ENCODE peak calls at places on chromosome 17, in ten cellular contexts. E is pancreas, D is heart right ventricle, O is psoas muscle, T is lung, N is PC-9, W is uterus, Y is fibroblast of pulmonary artery, R is cardiac fibroblast, B is esophagus squamous epithelium. I is an unnamed sample.

GRCh38 chr17:34725008-34725407 is 145.6 kb downstream of the TMEM132E start:
- DNase-seq in E (no peak), D (no peak), O (no peak), T (no peak), N (no peak), W (no peak), Y (no peak), R (no peak), B (no peak), I (no peak)

GRCh38 chr17:8225813-8226535 is 15.6 kb upstream of the AURKB start:
- DNase-seq in E (peak; percentile 83), D (peak; percentile 51), O (no peak), T (peak; percentile 54), N (no peak), W (peak; percentile 61), Y (peak; percentile 76), R (peak; percentile 79), B (no peak), I (no peak)

GRCh38 chr17:80987941-80988461 is 3.6 kb upstream of the CHMP6 start:
- DNase-seq in E (no peak), D (no peak), O (peak; percentile 79), T (no peak), N (no peak), W (no peak), Y (no peak), R (no peak), B (no peak), I (no peak)

GRCh38 chr17:30271102-30271501 is 20.6 kb downstream of the BLMH start:
- DNase-seq in E (no peak), D (no peak), O (no peak), T (no peak), N (no peak), W (no peak), Y (peak; percentile 23), R (no peak), B (no peak), I (no peak)

GRCh38 chr17:48045270-48046001 is 2.7 kb upstream of the NFE2L1 start:
- DNase-seq in E (peak; percentile 48), D (no peak), O (peak; percentile 76), T (no peak), N (no peak), W (no peak), Y (peak; percentile 17), R (no peak), B (no peak), I (no peak)

GRCh38 chr17:72397223-72397667 is 276.4 kb downstream of the SOX9 start:
- DNase-seq in E (peak; percentile 27), D (no peak), O (no peak), T (no peak), N (no peak), W (no peak), Y (no peak), R (no peak), B (no peak), I (no peak)

GRCh38 chr17:15741624-15742023 is 9.5 kb downstream of the TBC1D26 start:
- DNase-seq in E (no peak), D (no peak), O (no peak), T (no peak), N (no peak), W (no peak), Y (no peak), R (no peak), B (no peak), I (no peak)

GRCh38 chr17:4935650-4936049 is 3.6 kb downstream of the GP1BA start:
- DNase-seq in E (no peak), D (no peak), O (peak; percentile 15), T (no peak), N (no peak), W (no peak), Y (no peak), R (no peak), B (no peak), I (no peak)

DNA sequence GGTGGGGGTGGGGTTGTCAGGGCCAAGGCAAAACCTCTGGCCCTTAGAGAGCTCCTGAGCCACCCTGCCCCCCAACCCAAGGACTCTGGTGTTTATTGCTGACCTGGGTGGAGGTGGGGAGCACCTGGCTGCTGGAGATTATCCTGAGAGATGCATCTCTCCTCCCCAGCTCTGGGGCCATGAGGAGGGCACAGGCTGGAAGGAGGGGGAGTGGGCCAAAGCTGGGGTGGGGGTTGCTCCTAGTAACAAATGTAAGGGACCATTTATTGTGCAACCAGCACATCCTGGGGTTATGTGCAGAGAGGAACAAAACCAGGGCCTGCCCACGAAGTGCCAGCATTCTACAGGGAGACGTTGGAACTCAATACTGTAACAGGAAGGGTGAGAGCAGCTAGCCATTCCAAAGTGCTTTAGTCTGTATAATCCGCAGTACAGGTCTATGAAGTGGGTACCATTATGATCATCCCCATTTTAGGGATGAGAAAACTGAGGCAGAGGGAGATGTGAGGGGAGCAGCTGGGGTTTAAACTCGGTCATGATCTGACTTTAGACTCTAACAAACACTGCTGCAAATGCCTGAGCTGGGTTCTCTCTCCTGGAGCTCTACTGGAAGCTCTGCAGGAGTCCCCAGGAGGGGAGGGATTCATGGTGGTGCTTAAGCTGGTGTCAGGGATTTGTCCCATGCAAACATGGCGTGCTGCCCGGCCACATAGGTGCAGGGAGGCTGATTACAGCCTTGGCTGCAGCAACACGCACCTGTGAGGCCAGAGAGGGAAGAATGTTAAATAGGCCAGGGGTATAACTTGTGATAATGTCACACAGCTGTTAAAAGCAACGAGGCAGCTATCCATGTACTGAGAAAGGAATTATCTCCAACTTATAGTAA is 1.3 kb upstream of the RHBDF2 start:
- DNase-seq in E (no peak), D (no peak), O (no peak), T (no peak), N (no peak), W (no peak), Y (no peak), R (no peak), B (no peak), I (no peak)
- H3K4me3 ChIP-seq in E (no peak overlapping the region), D (no peak overlapping the region), O (no peak overlapping the region), T (no peak overlapping the region), N (no peak overlapping the region), W (no peak overlapping the region), Y (no peak overlapping the region), R (no peak overlapping the region), B (no peak overlapping the region), I (no peak overlapping the region)

DNA sequence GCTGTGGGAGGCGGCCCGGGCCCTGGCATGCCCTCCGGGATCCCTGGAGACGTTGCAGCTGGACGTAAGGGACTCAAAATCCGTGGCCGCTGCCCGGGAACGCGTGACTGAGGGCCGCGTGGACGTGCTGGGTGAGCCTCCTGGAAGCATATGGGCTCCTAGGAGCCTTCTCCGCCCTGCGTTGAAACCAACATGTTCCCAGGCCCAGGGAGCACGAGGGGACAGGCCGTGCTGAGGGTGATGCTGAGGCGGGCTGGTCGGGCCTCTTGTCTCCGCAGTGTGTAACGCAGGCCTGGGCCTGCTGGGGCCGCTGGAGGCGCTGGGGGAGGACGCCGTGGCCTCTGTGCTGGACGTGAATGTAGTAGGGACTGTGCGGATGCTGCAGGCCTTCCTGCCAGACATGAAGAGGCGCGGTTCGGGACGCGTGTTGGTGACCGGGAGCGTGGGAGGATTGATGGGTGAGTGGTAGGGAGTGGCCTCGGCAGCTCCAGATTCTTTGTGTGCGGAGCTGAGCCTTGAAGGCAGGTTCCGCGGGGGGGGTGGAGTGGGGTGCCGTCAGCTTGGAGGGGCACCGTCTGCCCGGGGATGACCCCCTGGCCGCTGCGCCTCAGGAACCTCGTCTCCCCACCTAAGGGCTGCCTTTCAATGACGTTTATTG is 567 bp downstream of the HSD17B1 start:
- DNase-seq in E (no peak), D (no peak), O (peak; percentile 58), T (no peak), N (no peak), W (no peak), Y (peak; percentile 50), R (peak; percentile 65), B (no peak), I (no peak)
- TF ChIP-seq CTCF in E (no peak), D (no peak), O (no peak), T (no peak), N (no peak), W (no peak), Y (no peak), R (peak; percentile 46), B (peak; percentile 28), I (no peak)

GRCh38 chr17:17304521-17304985 is 1.4 kb downstream of the NT5M start:
- DNase-seq in E (no peak), D (no peak), O (no peak), T (no peak), N (no peak), W (no peak), Y (no peak), R (no peak), B (no peak), I (no peak)

GRCh38 chr17:17303847-17304490 is 796 bp downstream of the NT5M start:
- DNase-seq in E (no peak), D (no peak), O (no peak), T (no peak), N (no peak), W (peak; percentile 22), Y (no peak), R (no peak), B (no peak), I (no peak)

GRCh38 chr17:17306181-17306580 is 3.0 kb downstream of the NT5M start:
- DNase-seq in E (no peak), D (no peak), O (no peak), T (no peak), N (no peak), W (no peak), Y (no peak), R (no peak), B (no peak), I (no peak)

GRCh38 chr17:17303010-17303846 is at the start of gene NT5M:
- DNase-seq in E (peak; percentile 69), D (peak; percentile 57), O (peak; percentile 82), T (peak; percentile 71), N (peak; percentile 67), W (peak; percentile 59), Y (peak; percentile 55), R (peak; percentile 68), B (no peak), I (no peak)

DNA sequence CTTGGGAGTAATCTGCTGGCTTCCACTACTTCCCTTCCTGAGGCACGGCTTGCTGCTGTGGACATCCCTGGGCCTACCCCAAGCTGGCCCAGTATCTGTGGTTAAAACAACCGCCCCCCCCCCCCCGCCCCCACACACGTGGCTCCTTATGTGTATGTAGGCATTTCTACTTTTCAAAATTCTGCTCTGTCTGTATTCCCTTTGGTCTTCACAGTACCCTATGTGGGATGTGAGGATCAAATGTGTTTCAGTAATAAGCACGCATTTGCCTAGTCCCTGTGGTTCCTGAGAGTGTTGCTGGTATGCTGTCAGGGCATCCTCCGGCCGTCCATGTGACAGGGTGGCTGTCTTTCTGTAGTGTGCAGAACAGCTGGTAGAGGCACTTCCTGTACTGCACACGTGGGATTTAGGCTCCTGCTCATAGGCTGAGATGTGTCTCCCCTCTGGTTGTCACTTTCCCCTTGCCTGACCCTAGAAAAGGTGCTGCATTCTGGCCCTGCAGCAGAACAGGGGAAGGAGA is 2.2 kb downstream of the NT5M start:
- DNase-seq in E (no peak), D (no peak), O (no peak), T (no peak), N (no peak), W (no peak), Y (no peak), R (no peak), B (no peak), I (no peak)
- H3K4me3 ChIP-seq in E (no peak overlapping the region), D (no peak overlapping the region), O (no peak overlapping the region), T (no peak overlapping the region), N (no peak overlapping the region), W (no peak overlapping the region), Y (no peak overlapping the region), R (no peak overlapping the region), B (no peak overlapping the region), I (no peak overlapping the region)

DNA sequence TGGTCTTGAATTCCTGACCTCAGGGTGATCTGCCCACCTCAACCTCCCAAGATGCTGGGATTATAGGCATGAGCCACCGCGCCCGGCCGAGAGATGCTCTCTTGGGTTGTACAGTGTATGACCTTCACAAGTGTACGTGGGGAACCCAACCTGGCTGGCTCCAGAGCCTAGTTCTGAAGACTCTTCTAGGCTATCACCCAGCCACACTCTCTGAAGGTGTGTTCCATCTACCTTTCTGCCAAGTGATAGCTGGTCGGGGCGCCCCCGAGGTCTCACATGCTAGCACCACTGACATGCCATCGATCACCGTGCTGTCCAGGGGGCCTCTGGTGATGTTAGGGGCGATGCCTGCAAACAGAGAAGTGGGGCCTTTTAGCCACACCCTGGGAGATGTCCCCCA is 121.7 kb upstream of the CDC42EP4 start:
- DNase-seq in E (no peak), D (no peak), O (no peak), T (no peak), N (no peak), W (no peak), Y (no peak), R (no peak), B (no peak), I (no peak)
- TF ChIP-seq CTCF in E (no peak), D (no peak), O (no peak), T (no peak), N (no peak), W (no peak), Y (no peak), R (no peak), B (no peak), I (no peak)

I was measured in LNCaP clone FGC.